ENCODE peak calls at places on chromosomes 16 and 17, in nine cellular contexts. E is heart right ventricle, Y is lung, K is AG09309, N is epithelial cell of esophagus, A is osteocyte, V is Peyer's patch, G is astrocyte of the cerebellum, B is WTC11. P is an unnamed sample.

GRCh38 chr16:27285676-27286196 is 17.2 kb upstream of the NSMCE1 start:
- DNase-seq in E (peak), Y (no peak), K (no peak), N (no peak), A (no peak), V (peak), G (no peak), B (no peak), P (no peak)

GRCh38 chr16:71359431-71359830 is 908 bp downstream of the CALB2 start:
- DNase-seq in E (no peak), Y (no peak), K (no peak), N (no peak), A (no peak), V (no peak), G (no peak), B (no peak), P (no peak)

GRCh38 chr16:88442811-88443576 is 10.1 kb upstream of the ZFPM1 start:
- DNase-seq in E (peak), Y (peak), K (no peak), N (peak), A (peak), V (peak), G (no peak), B (peak), P (peak)

GRCh38 chr16:1311212-1311737 is 1.8 kb downstream of the UBE2I start:
- DNase-seq in E (no peak), Y (no peak), K (no peak), N (no peak), A (no peak), V (no peak), G (no peak), B (no peak), P (no peak)

GRCh38 chr17:55527520-55528118 is 16.4 kb upstream of the SMIM36 start:
- DNase-seq in E (peak), Y (no peak), K (peak), N (peak), A (no peak), V (no peak), G (peak), B (peak), P (peak)

GRCh38 chr17:50167371-50167770 is 1.6 kb downstream of the SGCA start:
- DNase-seq in E (no peak), Y (no peak), K (no peak), N (no peak), A (no peak), V (no peak), G (no peak), B (no peak), P (no peak)

GRCh38 chr16:27330542-27330941 is 16.8 kb downstream of the IL4R start:
- DNase-seq in E (peak), Y (peak), K (peak), N (no peak), A (no peak), V (peak), G (peak), B (no peak), P (no peak)

GRCh38 chr16:88705746-88706287 is 391 bp downstream of the RNF166 start:
- DNase-seq in E (no peak), Y (no peak), K (no peak), N (no peak), A (no peak), V (peak), G (no peak), B (no peak), P (peak)

GRCh38 chr17:673200-673681 is 41.4 kb downstream of the VPS53 start:
- DNase-seq in E (no peak), Y (no peak), K (no peak), N (no peak), A (no peak), V (no peak), G (peak), B (peak), P (peak)

GRCh38 chr16:66662445-66663194 is 33.9 kb downstream of the CMTM4 start:
- DNase-seq in E (no peak), Y (no peak), K (no peak), N (no peak), A (no peak), V (peak), G (no peak), B (no peak), P (no peak)

GRCh38 chr17:49906511-49907136 is 58.8 kb upstream of the TAC4 start:
- DNase-seq in E (no peak), Y (no peak), K (no peak), N (no peak), A (no peak), V (no peak), G (no peak), B (no peak), P (no peak)

GRCh38 chr17:38333635-38334295 is 10.0 kb downstream of the GPR179 start:
- DNase-seq in E (no peak), Y (no peak), K (no peak), N (peak), A (no peak), V (peak), G (no peak), B (peak), P (peak)

GRCh38 chr17:40986920-40987319 is 2.8 kb upstream of the KRT40 start:
- DNase-seq in E (no peak), Y (no peak), K (no peak), N (peak), A (no peak), V (no peak), G (no peak), B (no peak), P (no peak)

GRCh38 chr17:72588561-72588960 is 467.7 kb downstream of the SOX9 start:
- DNase-seq in E (no peak), Y (no peak), K (no peak), N (no peak), A (no peak), V (no peak), G (no peak), B (no peak), P (no peak)

GRCh38 chr16:68696514-68696913 is 40.6 kb upstream of the CDH1 start:
- DNase-seq in E (no peak), Y (no peak), K (no peak), N (no peak), A (no peak), V (no peak), G (no peak), B (no peak), P (no peak)

GRCh38 chr16:24011237-24011636 is 175.5 kb downstream of the PRKCB start:
- DNase-seq in E (no peak), Y (no peak), K (no peak), N (no peak), A (no peak), V (no peak), G (no peak), B (no peak), P (no peak)

GRCh38 chr16:2212362-2213324 is 2.0 kb upstream of the BRICD5 start:
- DNase-seq in E (peak), Y (peak), K (no peak), N (peak), A (no peak), V (no peak), G (no peak), B (no peak), P (no peak)

GRCh38 chr17:76732734-76733617 is 4.2 kb downstream of the SRSF2 start:
- DNase-seq in E (no peak), Y (no peak), K (no peak), N (no peak), A (no peak), V (peak), G (no peak), B (no peak), P (no peak)

GRCh38 chr16:29818082-29818481 is 2.1 kb downstream of the PAGR1 start:
- DNase-seq in E (no peak), Y (no peak), K (no peak), N (peak), A (no peak), V (no peak), G (no peak), B (no peak), P (no peak)

GRCh38 chr17:2055494-2056220 is 754 bp downstream of the HIC1 start:
- DNase-seq in E (no peak), Y (no peak), K (no peak), N (no peak), A (no peak), V (peak), G (no peak), B (no peak), P (peak)

GRCh38 chr16:68739964-68740627 is 3.0 kb downstream of the CDH1 start:
- DNase-seq in E (no peak), Y (no peak), K (no peak), N (peak), A (no peak), V (no peak), G (no peak), B (no peak), P (no peak)

GRCh38 chr16:29029168-29029994 is 44.5 kb downstream of the LAT start:
- DNase-seq in E (no peak), Y (no peak), K (peak), N (peak), A (peak), V (peak), G (peak), B (peak), P (peak)

GRCh38 chr17:69857412-69857835 is 217.6 kb upstream of the KCNJ16 start:
- DNase-seq in E (no peak), Y (no peak), K (peak), N (peak), A (no peak), V (no peak), G (no peak), B (no peak), P (no peak)

GRCh38 chr17:44349553-44350070 is 4.5 kb downstream of the GRN start:
- DNase-seq in E (no peak), Y (no peak), K (no peak), N (no peak), A (no peak), V (no peak), G (no peak), B (no peak), P (no peak)

GRCh38 chr17:79742951-79743476 is 12.3 kb downstream of the ENPP7 start:
- DNase-seq in E (no peak), Y (no peak), K (no peak), N (no peak), A (no peak), V (no peak), G (no peak), B (no peak), P (no peak)

GRCh38 chr16:67406111-67406593 is 10.1 kb downstream of the ZDHHC1 start:
- DNase-seq in E (no peak), Y (no peak), K (no peak), N (no peak), A (no peak), V (no peak), G (no peak), B (no peak), P (no peak)

GRCh38 chr17:65305778-65306177 is 168.6 kb downstream of the RGS9 start:
- DNase-seq in E (no peak), Y (no peak), K (no peak), N (no peak), A (no peak), V (no peak), G (no peak), B (no peak), P (no peak)

GRCh38 chr16:89043636-89044393 is 49.8 kb upstream of the ACSF3 start:
- DNase-seq in E (no peak), Y (no peak), K (no peak), N (no peak), A (no peak), V (no peak), G (no peak), B (no peak), P (no peak)

GRCh38 chr17:16442594-16443389 is 27.4 kb downstream of the TRPV2 start:
- DNase-seq in E (no peak), Y (no peak), K (no peak), N (no peak), A (no peak), V (no peak), G (no peak), B (no peak), P (no peak)

GRCh38 chr17:34156741-34157589 is 98.1 kb upstream of the CCL2 start:
- DNase-seq in E (no peak), Y (no peak), K (no peak), N (no peak), A (no peak), V (no peak), G (no peak), B (peak), P (peak)

GRCh38 chr17:68760141-68760475 is 158.9 kb upstream of the FAM20A start:
- DNase-seq in E (no peak), Y (no peak), K (no peak), N (no peak), A (no peak), V (no peak), G (no peak), B (no peak), P (no peak)
- TF ChIP-seq CTCF in E (peak), Y (no peak), K (no peak), N (no peak), A (no peak), V (no peak), G (no peak), B (no peak), P (no peak)

GRCh38 chr17:18362509-18363020 is 785 bp downstream of the SHMT1 start:
- DNase-seq in E (peak), Y (peak), K (no peak), N (peak), A (no peak), V (peak), G (peak), B (no peak), P (peak)
- TF ChIP-seq CTCF in E (no peak), Y (no peak), K (no peak), N (no peak), A (no peak), V (no peak), G (no peak), B (no peak), P (no peak)

GRCh38 chr17:42050360-42051012 is at the start of gene C17orf113:
- DNase-seq in E (peak), Y (peak), K (no peak), N (peak), A (peak), V (peak), G (no peak), B (peak), P (peak)
- TF ChIP-seq CTCF in E (peak), Y (peak), K (peak), N (no peak), A (peak), V (peak), G (peak), B (no peak), P (peak)

GRCh38 chr17:81907219-81908145 is 3.7 kb downstream of the PCYT2 start:
- DNase-seq in E (no peak), Y (no peak), K (no peak), N (no peak), A (no peak), V (no peak), G (no peak), B (no peak), P (no peak)
- TF ChIP-seq CTCF in E (no peak), Y (no peak), K (no peak), N (no peak), A (no peak), V (no peak), G (no peak), B (no peak), P (no peak)

DNA sequence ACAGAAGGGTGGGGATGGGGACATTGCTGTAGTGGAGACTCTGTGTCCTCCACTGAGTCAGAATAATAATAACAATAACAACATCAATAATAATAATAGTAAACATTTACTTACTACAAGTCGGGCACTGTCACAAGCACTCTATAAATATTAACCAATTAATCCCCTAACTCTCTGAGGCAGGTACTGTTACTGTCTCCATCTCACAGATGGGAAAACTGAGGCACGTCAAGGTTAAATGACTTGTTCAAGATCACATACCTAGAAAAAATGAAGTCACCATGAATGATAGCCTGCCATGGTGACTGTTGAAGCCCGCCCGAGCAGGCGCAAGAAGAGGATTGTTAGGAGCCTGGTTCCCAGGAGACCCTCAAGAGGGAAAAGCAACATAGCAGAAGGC is 10.2 kb downstream of the PRR29 start:
- DNase-seq in E (no peak), Y (no peak), K (no peak), N (no peak), A (no peak), V (no peak), G (no peak), B (no peak), P (no peak)
- TF ChIP-seq CTCF in E (no peak), Y (no peak), K (no peak), N (no peak), A (no peak), V (no peak), G (no peak), B (no peak), P (no peak)

GRCh38 chr16:10036951-10037350 is 145.3 kb downstream of the GRIN2A start:
- DNase-seq in E (no peak), Y (no peak), K (no peak), N (no peak), A (no peak), V (no peak), G (no peak), B (no peak), P (peak)

GRCh38 chr16:10037771-10038170 is 144.5 kb downstream of the GRIN2A start:
- DNase-seq in E (no peak), Y (no peak), K (no peak), N (no peak), A (no peak), V (no peak), G (no peak), B (no peak), P (no peak)

GRCh38 chr16:10045291-10045775 is 136.9 kb downstream of the GRIN2A start:
- DNase-seq in E (no peak), Y (no peak), K (no peak), N (no peak), A (no peak), V (no peak), G (no peak), B (no peak), P (no peak)

GRCh38 chr16:10040136-10041080 is 141.8 kb downstream of the GRIN2A start:
- DNase-seq in E (no peak), Y (no peak), K (no peak), N (no peak), A (no peak), V (no peak), G (no peak), B (peak), P (peak)

DNA sequence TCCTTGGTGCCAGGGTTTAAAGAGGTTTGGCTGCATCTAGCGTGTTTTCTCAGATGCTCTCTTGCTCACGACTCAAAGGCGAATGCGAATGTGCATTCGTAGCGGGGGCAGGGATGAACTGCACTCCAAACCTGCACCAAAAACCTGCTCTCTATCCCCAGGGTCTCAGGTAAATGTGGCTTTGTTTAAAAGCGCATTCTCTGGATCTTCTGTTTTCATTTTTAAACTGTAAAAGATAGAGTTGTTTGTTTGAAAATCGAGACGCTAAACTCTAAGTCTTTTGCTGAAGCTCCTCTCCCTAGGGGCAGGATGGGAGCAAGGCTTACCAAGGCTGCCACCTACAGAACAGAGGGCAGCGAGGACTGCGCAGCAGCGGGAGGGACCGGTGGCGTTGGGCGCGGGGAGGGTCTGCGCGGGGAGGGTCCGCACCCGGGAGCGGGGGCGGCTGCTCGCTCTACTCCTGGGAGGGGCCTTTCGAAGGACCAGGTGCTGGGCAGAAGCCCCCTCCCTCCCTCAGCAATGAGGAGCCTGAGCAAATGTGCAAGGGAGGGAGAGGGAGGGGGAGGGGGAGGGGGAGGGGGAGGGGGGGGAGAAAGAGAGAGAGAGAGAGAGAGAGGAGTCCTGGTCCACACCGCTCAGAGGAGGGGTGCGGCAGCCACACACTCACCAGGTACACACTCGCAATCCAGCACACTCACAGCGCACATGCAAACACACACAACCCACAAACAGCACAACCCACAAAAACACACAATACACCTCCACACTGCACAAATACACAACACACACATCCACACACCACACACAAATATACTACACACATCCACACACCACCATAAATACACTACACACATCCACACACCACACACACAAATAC is 142.8 kb downstream of the GRIN2A start:
- DNase-seq in E (peak), Y (no peak), K (no peak), N (peak), A (no peak), V (no peak), G (no peak), B (peak), P (peak)
- TF ChIP-seq CTCF in E (peak), Y (no peak), K (no peak), N (no peak), A (no peak), V (no peak), G (peak), B (no peak), P (peak)

DNA sequence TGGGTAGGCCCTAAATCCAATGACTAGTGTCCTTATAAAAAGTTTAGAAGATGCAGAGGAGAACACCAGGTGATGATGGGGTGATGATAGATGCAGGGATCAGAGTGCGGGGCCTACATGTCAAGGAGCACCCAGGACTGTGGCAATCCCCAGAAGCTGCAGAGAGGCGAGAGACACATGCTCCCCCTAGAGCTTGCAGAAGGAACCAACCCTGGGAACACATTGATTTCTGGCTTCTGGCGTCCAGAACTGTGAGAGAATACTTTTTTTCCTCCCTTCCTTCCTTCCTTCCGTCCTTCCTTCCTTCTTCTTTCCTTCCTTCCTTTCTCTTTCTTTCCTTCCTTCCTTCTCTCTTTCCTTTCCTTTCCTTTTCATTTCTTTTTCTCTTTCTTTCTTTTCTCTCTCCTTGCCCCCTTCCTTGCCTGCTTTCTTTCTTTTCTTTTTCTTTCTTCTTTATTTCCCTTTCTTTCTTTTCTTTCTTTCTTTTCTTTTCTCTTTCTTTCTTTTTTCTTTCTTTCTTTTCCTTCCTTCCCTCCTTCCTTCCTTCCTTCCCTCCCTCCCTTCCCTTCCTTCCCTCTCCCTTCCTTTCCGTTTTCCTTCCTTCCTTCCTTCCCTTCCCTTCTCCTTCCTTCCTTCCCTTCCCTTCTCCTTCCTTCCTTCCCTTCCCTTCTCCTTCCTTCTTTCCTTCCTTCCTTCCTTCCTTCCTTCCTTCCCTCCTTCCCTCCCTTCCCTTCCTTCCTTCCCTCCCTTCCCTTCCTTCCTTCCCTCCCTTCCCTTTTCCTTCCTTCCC is 134.3 kb downstream of the HAPSTR1 start:
- DNase-seq in E (no peak), Y (no peak), K (no peak), N (no peak), A (no peak), V (no peak), G (no peak), B (peak), P (no peak)
- TF ChIP-seq CTCF in E (peak), Y (no peak), K (peak), N (no peak), A (peak), V (no peak), G (peak), B (peak), P (peak)

DNA sequence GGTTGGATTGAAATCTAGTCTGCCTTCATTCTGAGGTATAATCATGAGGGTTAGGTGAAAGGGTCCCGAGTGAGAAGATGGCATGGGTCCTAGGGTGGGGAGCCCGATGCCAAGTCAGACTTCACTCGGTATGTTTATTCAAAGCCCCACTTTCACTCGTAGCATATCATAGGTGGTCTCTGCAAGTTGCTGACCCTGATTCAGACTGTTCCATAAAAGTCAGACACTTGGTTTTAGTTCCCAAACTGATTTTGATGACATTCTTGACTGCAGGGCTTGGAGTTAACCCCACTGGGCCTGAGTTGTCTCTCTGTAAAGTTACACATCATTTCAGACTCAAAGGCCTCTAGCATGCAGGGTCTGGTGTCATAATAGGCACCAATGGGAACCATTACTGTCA is 17.8 kb downstream of the HAPSTR1 start:
- DNase-seq in E (no peak), Y (peak), K (no peak), N (no peak), A (no peak), V (no peak), G (no peak), B (no peak), P (no peak)
- TF ChIP-seq CTCF in E (no peak), Y (no peak), K (no peak), N (no peak), A (no peak), V (no peak), G (no peak), B (no peak), P (no peak)

GRCh38 chr17:28861393-28862203 is 6.8 kb downstream of the ERAL1 start:
- DNase-seq in E (no peak), Y (no peak), K (no peak), N (no peak), A (no peak), V (peak), G (no peak), B (peak), P (no peak)
- TF ChIP-seq CTCF in E (no peak), Y (no peak), K (no peak), N (no peak), A (no peak), V (no peak), G (no peak), B (no peak), P (no peak)